ENCODE peak calls at places on chromosome X, in four cellular contexts. Z is kidney, B is AG04450, G is mammary epithelial cell. I is an unnamed sample.

GRCh38 chrX:9816094-9816700 is 30.0 kb downstream of the SHROOM2 start:
- DNase-seq in Z (no peak), B (no peak), G (no peak), I (no peak)

GRCh38 chrX:46407753-46408130 is 137.5 kb downstream of the ZNF674 start:
- DNase-seq in Z (no peak), G (no peak), B (no peak), I (no peak)

GRCh38 chrX:120549483-120550452 is 11.0 kb downstream of the CUL4B start:
- DNase-seq in G (peak), Z (no peak), B (peak), I (no peak)

GRCh38 chrX:132740316-132741123 is 217.9 kb downstream of the HS6ST2 start:
- DNase-seq in B (no peak), Z (no peak), G (no peak), I (no peak)

GRCh38 chrX:82218361-82218760 is 1016.5 kb downstream of the SH3BGRL start:
- DNase-seq in Z (no peak), B (no peak), G (peak), I (peak)

GRCh38 chrX:74537011-74537390 is 77.4 kb downstream of the RLIM start:
- DNase-seq in Z (no peak), B (no peak), G (no peak), I (no peak)

GRCh38 chrX:129744881-129745321 is 6.1 kb downstream of the XPNPEP2 start:
- DNase-seq in Z (no peak), B (no peak), G (no peak), I (no peak)

GRCh38 chrX:72309297-72310071 is 3.8 kb upstream of the CITED1 start:
- DNase-seq in B (no peak), G (no peak), Z (no peak), I (no peak)

GRCh38 chrX:150547511-150548115 is 20.8 kb upstream of the MTM1 start:
- DNase-seq in B (no peak), Z (peak), G (no peak), I (peak)

GRCh38 chrX:102712216-102712966 is at the start of gene GPRASP2:
- DNase-seq in G (peak), Z (peak), B (no peak), I (peak)

GRCh38 chrX:2325076-2325784 is 175.5 kb downstream of the DHRSX start:
- DNase-seq in Z (peak), B (peak), G (peak), I (no peak)

GRCh38 chrX:37330642-37331041 is 18.5 kb upstream of the PRRG1 start:
- DNase-seq in G (no peak), B (no peak), Z (no peak), I (no peak)

GRCh38 chrX:134423606-134424005 is 36.4 kb upstream of the HPRT1 start:
- DNase-seq in Z (no peak), B (no peak), G (peak), I (no peak)

GRCh38 chrX:107000013-107000515 is at the start of gene MORC4:
- DNase-seq in Z (peak), B (peak), G (peak), I (peak)

GRCh38 chrX:23578079-23578478 is 89.2 kb upstream of the PRDX4 start:
- DNase-seq in Z (no peak), G (peak), B (no peak), I (no peak)

GRCh38 chrX:83416273-83416672 is 91.8 kb upstream of the POU3F4 start:
- DNase-seq in G (no peak), Z (no peak), B (no peak), I (no peak)

GRCh38 chrX:65596270-65596669 is 61.7 kb upstream of the LAS1L start:
- DNase-seq in B (no peak), G (peak), Z (no peak), I (peak)

GRCh38 chrX:124023838-124024238 is 62.3 kb downstream of the STAG2 start:
- DNase-seq in G (peak), Z (no peak), B (no peak), I (no peak)

GRCh38 chrX:124015721-124016120 is 54.2 kb downstream of the STAG2 start:
- DNase-seq in Z (no peak), G (no peak), B (no peak), I (no peak)

GRCh38 chrX:124018031-124018430 is 56.5 kb downstream of the STAG2 start:
- DNase-seq in B (no peak), Z (no peak), G (no peak), I (peak)
- TF ChIP-seq CTCF in B (peak), Z (no peak), G (peak), I (no peak)

DNA sequence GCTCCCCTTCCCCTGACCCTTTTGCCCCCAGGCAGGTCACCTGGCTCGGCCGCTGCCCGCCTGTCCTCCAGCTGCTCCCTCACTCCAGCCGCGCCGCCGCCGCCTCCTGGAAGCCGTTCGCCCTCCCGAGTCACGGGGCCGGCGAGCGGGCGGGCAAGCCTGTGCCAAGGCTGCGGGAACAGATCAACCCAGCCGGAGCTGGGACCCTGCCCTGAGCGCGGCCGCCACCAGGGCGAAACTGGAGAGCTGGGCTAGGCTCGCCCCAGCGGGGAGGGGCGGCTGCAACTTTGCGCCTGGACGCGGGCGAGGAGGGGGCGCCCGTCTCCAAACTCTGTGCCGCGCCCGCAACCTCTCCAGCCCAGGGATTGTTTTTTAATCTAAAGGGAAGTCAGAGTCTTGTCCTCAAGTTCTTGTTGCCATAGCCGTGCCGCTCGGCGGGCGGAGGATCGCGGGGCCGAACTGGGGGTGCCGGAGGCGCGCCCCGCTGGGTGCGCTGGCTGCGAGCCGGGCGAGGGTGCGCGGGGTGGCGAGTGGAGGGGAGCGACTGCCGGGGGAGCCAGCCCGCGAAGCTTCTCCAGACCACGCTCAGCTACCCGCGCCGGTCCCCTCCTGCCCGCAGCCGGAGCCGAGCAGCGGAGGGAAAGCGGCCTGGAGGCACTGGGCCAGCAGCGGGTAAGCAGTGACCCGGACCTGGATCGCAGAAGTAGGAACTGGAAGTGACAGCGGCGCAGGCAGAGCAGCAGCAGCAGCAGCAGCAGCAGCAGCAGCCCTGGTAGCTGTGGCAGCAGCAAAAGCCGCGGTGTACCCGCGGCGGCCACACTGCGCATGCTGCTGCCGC is 13.4 kb downstream of the ARHGEF6 start:
- DNase-seq in G (peak), Z (peak), B (no peak), I (peak)
- TF ChIP-seq CTCF in G (no peak), Z (no peak), B (no peak), I (peak)

GRCh38 chrX:12700745-12701144 is 90.5 kb upstream of the PRPS2 start:
- DNase-seq in Z (no peak), B (no peak), G (no peak), I (no peak)

GRCh38 chrX:12704706-12705105 is 86.5 kb upstream of the PRPS2 start:
- DNase-seq in G (no peak), Z (no peak), B (no peak), I (no peak)

GRCh38 chrX:12702509-12703091 is 88.6 kb upstream of the PRPS2 start:
- DNase-seq in Z (no peak), B (no peak), G (peak), I (no peak)

DNA sequence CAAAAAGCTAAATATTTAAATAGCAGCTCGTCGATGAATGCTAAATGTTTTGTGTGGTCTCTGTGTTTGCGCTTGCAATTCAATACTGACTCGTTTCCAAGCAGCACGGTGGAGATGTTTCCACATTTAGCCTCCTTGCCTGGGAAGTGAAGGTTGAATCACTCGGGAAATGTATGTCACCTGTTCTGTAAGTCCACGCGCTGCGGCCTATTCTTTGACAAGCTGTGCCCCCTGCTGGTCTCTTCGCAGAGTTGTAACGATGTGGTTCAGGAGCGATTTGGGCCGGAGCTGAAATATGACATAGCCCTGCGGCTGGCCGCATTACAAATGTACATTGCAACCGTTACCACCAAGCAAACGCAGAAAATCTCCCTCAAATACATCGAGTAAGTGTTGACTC is 89.6 kb upstream of the PRPS2 start:
- DNase-seq in G (peak), B (peak), Z (no peak), I (peak)
- TF ChIP-seq CTCF in G (peak), B (peak), Z (peak), I (peak)

DNA sequence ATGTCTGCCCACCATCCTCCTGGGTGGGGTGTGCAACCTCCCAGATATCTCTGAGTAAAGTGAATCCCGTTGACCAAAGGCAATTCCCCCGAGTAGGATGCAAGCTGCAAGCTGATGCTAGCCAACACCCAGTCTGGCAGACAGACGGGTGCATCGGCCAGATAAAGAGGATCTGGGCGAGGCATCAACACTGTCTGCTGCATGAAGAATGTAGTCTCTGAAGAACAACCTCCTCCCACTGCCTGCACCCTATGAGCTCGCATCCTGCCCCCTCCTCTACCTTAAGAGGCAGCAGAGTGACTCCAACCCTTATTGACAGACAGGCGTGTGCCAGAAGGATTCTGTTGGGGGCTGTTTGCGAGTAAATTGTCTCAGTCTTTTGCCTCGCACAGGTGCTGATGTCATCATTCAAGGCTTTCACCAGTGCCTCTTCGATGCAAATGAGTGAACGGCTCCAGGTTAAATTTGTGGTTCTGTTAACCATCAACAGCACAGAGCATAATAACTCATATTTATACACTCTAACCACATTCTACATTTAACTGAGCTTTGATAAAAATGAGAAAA is 546.9 kb downstream of the BCOR start:
- DNase-seq in Z (no peak), G (no peak), B (no peak), I (no peak)
- TF ChIP-seq CTCF in Z (no peak), G (no peak), B (no peak), I (no peak)

I was measured in GM13976.